ENCODE peak calls at places on chromosomes 2 and 18, in nine cellular contexts. F, E, W, G, X, P, T, L and Q are unnamed samples.

GRCh38 chr2:133733856-133734255 is 165.6 kb upstream of the NCKAP5 start:
- DNase-seq in F (peak), E (peak), W (no peak), G (no peak), X (no peak), P (peak), T (no peak), L (no peak), Q (no peak)

GRCh38 chr2:47223980-47224379 is 68.9 kb upstream of the STPG4 start:
- DNase-seq in F (peak), E (peak), W (no peak), G (no peak), X (peak), P (peak), T (no peak), L (no peak), Q (no peak)

GRCh38 chr2:186274936-186275575 is 211.0 kb upstream of the ZC3H15 start:
- DNase-seq in F (peak), E (peak), W (no peak), G (no peak), X (no peak), P (peak), T (no peak), L (no peak), Q (no peak)

GRCh38 chr2:176147790-176148496 is 3.4 kb upstream of the HOXD4 start:
- DNase-seq in F (no peak), E (no peak), W (no peak), G (no peak), X (no peak), P (no peak), T (no peak), L (peak), Q (no peak)

GRCh38 chr2:240972636-240973521 is 25.5 kb upstream of the SNED1 start:
- DNase-seq in F (peak), E (no peak), W (no peak), G (no peak), X (no peak), P (no peak), T (no peak), L (peak), Q (peak)

GRCh38 chr2:95181774-95182173 is 16.2 kb downstream of the ZNF2 start:
- DNase-seq in F (no peak), E (no peak), W (no peak), G (no peak), X (no peak), P (no peak), T (no peak), L (no peak), Q (no peak)

GRCh38 chr18:58784601-58785137 is 80.0 kb upstream of the ZNF532 start:
- DNase-seq in F (no peak), E (no peak), W (no peak), G (no peak), X (no peak), P (peak), T (no peak), L (no peak), Q (peak)

GRCh38 chr18:74861154-74861553 is 263.5 kb downstream of the ZNF407 start:
- DNase-seq in F (no peak), E (peak), W (no peak), G (no peak), X (no peak), P (peak), T (no peak), L (no peak), Q (no peak)

GRCh38 chr2:232538671-232539070 is 821 bp upstream of the CHRNG start:
- DNase-seq in F (no peak), E (no peak), W (no peak), G (no peak), X (no peak), P (no peak), T (no peak), L (peak), Q (no peak)

GRCh38 chr2:96342085-96342484 is 6.5 kb downstream of the NCAPH start:
- DNase-seq in F (peak), E (peak), W (no peak), G (no peak), X (no peak), P (peak), T (peak), L (no peak), Q (peak)

GRCh38 chr2:143379955-143380354 is 250.7 kb downstream of the ARHGAP15 start:
- DNase-seq in F (no peak), E (no peak), W (no peak), G (no peak), X (no peak), P (no peak), T (no peak), L (no peak), Q (no peak)

GRCh38 chr2:214104219-214104618 is 306.6 kb upstream of the VWC2L start:
- DNase-seq in F (no peak), E (no peak), W (no peak), G (no peak), X (no peak), P (no peak), T (no peak), L (no peak), Q (no peak)

GRCh38 chr2:71951718-71952404 is 195.8 kb downstream of the CYP26B1 start:
- DNase-seq in F (no peak), E (no peak), W (no peak), G (no peak), X (no peak), P (no peak), T (no peak), L (no peak), Q (no peak)

GRCh38 chr18:6734746-6735430 is 5.4 kb downstream of the ARHGAP28 start:
- DNase-seq in F (peak), E (peak), W (no peak), G (no peak), X (no peak), P (no peak), T (no peak), L (no peak), Q (no peak)

GRCh38 chr2:239533917-239534316 is 133.1 kb upstream of the HDAC4 start:
- DNase-seq in F (no peak), E (no peak), W (no peak), G (no peak), X (no peak), P (no peak), T (no peak), L (peak), Q (no peak)

GRCh38 chr18:67151366-67151765 is 365.2 kb downstream of the DSEL start:
- DNase-seq in F (no peak), E (no peak), W (no peak), G (no peak), X (no peak), P (no peak), T (no peak), L (no peak), Q (no peak)

GRCh38 chr2:232896700-232897385 is 26.8 kb downstream of the SNORC start:
- DNase-seq in F (no peak), E (no peak), W (no peak), G (no peak), X (no peak), P (no peak), T (no peak), L (no peak), Q (no peak)

GRCh38 chr2:71517851-71518250 is 64.5 kb downstream of the DYSF start:
- DNase-seq in F (no peak), E (no peak), W (no peak), G (no peak), X (no peak), P (no peak), T (no peak), L (no peak), Q (no peak)

GRCh38 chr2:217951091-217951490 is 51.7 kb downstream of the TNS1 start:
- DNase-seq in F (no peak), E (no peak), W (no peak), G (no peak), X (no peak), P (no peak), T (no peak), L (no peak), Q (no peak)

GRCh38 chr2:48369971-48370370 is 160.0 kb upstream of the STON1 start:
- DNase-seq in F (no peak), E (no peak), W (no peak), G (no peak), X (no peak), P (no peak), T (no peak), L (no peak), Q (no peak)

GRCh38 chr2:187264612-187265011 is 183.4 kb downstream of the CALCRL start:
- DNase-seq in F (no peak), E (no peak), W (no peak), G (no peak), X (no peak), P (peak), T (no peak), L (no peak), Q (no peak)

GRCh38 chr2:19812166-19812565 is 89.6 kb downstream of the TTC32 start:
- DNase-seq in F (peak), E (no peak), W (no peak), G (no peak), X (no peak), P (no peak), T (no peak), L (no peak), Q (no peak)

GRCh38 chr2:100017633-100018032 is 124.8 kb downstream of the AFF3 start:
- DNase-seq in F (peak), E (peak), W (no peak), G (no peak), X (no peak), P (peak), T (no peak), L (no peak), Q (no peak)

GRCh38 chr2:10064932-10065682 is 15.1 kb downstream of the CYS1 start:
- DNase-seq in F (no peak), E (no peak), W (no peak), G (no peak), X (no peak), P (no peak), T (no peak), L (no peak), Q (no peak)

GRCh38 chr18:12079504-12080237 is 14.0 kb upstream of the ANKRD62 start:
- DNase-seq in F (peak), E (peak), W (no peak), G (no peak), X (no peak), P (peak), T (no peak), L (no peak), Q (no peak)

GRCh38 chr2:52539026-52539964 is 1228.3 kb upstream of the CHAC2 start:
- DNase-seq in F (no peak), E (peak), W (no peak), G (no peak), X (no peak), P (peak), T (no peak), L (no peak), Q (no peak)

GRCh38 chr2:52532956-52533355 is 1234.6 kb upstream of the CHAC2 start:
- DNase-seq in F (no peak), E (peak), W (no peak), G (no peak), X (no peak), P (no peak), T (no peak), L (no peak), Q (no peak)

GRCh38 chr2:52537588-52537987 is 1230.0 kb upstream of the CHAC2 start:
- DNase-seq in F (no peak), E (no peak), W (no peak), G (no peak), X (no peak), P (no peak), T (no peak), L (no peak), Q (no peak)

GRCh38 chr2:52542297-52542696 is 1225.3 kb upstream of the CHAC2 start:
- DNase-seq in F (no peak), E (no peak), W (no peak), G (no peak), X (no peak), P (no peak), T (no peak), L (no peak), Q (no peak)

GRCh38 chr2:52536929-52537460 is 1230.6 kb upstream of the CHAC2 start:
- DNase-seq in F (peak), E (peak), W (no peak), G (no peak), X (no peak), P (no peak), T (no peak), L (no peak), Q (no peak)
- TF ChIP-seq CTCF in F (no peak), E (no peak), W (no peak), G (no peak), X (no peak), P (no peak), T (no peak), L (no peak), Q (no peak)

GRCh38 chr2:36326286-36326685 is 29.3 kb upstream of the CRIM1 start:
- DNase-seq in F (no peak), E (no peak), W (no peak), G (no peak), X (no peak), P (no peak), T (no peak), L (no peak), Q (no peak)

GRCh38 chr2:36318547-36318946 is 37.0 kb upstream of the CRIM1 start:
- DNase-seq in F (no peak), E (no peak), W (no peak), G (no peak), X (no peak), P (peak), T (no peak), L (no peak), Q (no peak)

DNA sequence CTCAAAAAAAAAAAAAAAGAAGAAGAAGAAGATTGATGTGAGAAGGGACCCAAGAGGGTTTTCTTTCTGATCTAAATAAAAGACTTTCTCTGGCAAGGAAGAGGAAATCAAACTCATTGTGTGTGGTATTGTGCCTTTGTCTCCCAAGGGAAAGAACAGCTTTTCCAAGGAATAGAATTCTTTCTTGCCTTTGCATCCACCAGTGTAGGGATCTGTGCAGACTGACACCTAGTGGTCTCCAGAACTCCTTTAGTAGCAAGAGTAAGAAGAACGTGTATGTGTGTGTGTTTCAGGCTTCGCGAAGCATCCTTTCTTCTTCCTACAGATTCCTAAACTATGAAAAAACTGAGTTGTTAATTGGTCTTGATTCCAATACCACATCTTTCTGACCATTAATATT is 33.5 kb upstream of the CRIM1 start:
- DNase-seq in F (peak), E (peak), W (no peak), G (no peak), X (peak), P (peak), T (no peak), L (no peak), Q (no peak)
- TF ChIP-seq CTCF in F (peak), E (peak), W (no peak), G (peak), X (peak), P (peak), T (peak), L (peak), Q (no peak)

DNA sequence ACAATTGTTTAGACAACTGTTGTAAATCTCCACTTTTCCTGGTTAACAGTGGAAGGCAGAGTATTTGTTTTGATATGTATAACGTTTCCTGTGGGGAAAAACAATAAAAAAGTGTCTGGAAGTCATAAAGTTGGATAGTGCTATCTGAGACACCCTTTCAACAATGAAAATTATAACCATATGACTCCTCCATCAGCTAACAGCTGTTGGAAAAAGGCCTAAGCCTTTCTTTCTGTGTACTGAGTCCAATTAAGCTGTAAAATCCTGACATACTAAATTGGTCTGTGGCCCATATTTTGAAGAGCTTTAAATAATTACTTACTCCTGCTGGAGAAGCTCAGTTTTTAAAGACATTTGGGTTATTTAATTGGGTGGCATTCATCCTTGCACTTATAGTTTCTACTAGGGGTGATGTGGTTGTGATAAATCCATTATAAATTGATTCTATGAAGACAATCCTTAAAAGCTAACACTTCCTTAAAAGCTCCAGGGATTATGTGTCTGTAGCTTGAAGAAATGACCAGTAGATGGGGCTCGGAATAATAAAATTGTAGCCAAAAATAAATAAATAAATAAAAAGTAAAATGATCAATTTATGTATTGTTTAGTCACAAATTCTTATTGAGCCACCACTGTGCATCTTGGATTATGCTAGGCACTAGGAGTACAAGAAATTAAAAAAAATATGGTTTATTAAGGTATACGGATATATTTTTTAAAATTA is 698.2 kb upstream of the NXPH2 start:
- DNase-seq in F (no peak), E (no peak), W (no peak), G (no peak), X (no peak), P (no peak), T (no peak), L (no peak), Q (no peak)
- TF ChIP-seq CTCF in F (no peak), E (no peak), W (no peak), G (no peak), X (no peak), P (no peak), T (no peak), L (no peak), Q (no peak)

DNA sequence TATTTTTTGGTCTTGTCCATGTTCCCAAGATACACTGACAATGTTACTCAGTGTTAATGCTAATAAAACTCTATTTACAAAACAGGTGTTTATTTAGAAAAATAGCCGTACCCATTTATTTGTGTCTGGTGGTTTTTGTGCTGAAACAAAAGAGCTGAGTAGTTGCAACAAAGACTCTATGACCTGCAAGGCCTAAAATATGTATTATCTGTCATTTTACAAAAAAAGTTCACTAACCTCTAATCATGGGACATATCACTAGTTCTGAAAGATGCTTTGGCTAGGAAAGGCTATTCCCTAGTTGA is 59.2 kb upstream of the SLC25A52 start:
- DNase-seq in F (no peak), E (no peak), W (no peak), G (no peak), X (no peak), P (no peak), T (no peak), L (no peak), Q (no peak)
- TF ChIP-seq CTCF in F (no peak), E (no peak), W (no peak), G (no peak), X (no peak), P (no peak), T (peak), L (no peak), Q (no peak)

GRCh38 chr2:529425-529824 is 147.8 kb downstream of the TMEM18 start:
- DNase-seq in F (peak), E (peak), W (no peak), G (no peak), X (peak), P (peak), T (peak), L (no peak), Q (peak)
- TF ChIP-seq CTCF in F (peak), E (no peak), W (no peak), G (peak), X (no peak), P (no peak), T (peak), L (no peak), Q (peak)

GRCh38 chr2:174985624-174986023 is 19.6 kb downstream of the CHN1 start:
- DNase-seq in F (peak), E (peak), W (no peak), G (no peak), X (no peak), P (peak), T (no peak), L (no peak), Q (no peak)
- TF ChIP-seq CTCF in F (peak), E (peak), W (peak), G (peak), X (peak), P (peak), T (peak), L (peak), Q (no peak)

GRCh38 chr2:117470311-117471095 is 344.0 kb upstream of the DDX18 start:
- DNase-seq in F (no peak), E (no peak), W (peak), G (peak), X (peak), P (no peak), T (peak), L (no peak), Q (peak)
- TF ChIP-seq CTCF in F (peak), E (peak), W (peak), G (peak), X (no peak), P (no peak), T (peak), L (peak), Q (peak)